ENCODE peak calls at places on chromosomes 2 and 18, in eight cellular contexts. K is GM23248, O is hepatocyte, N is PC-3, M is SK-N-SH, F is OCI-LY7, S is HCT116, C is neural progenitor cell. T is an unnamed sample.

GRCh38 chr18:22964116-22964515 is 31.0 kb downstream of the RBBP8 start:
- DNase-seq in K (no peak), O (no peak), N (no peak), M (no peak), F (no peak), S (no peak), C (no peak), T (no peak)

GRCh38 chr2:157572725-157573124 is 55.9 kb downstream of the ACVR1C start:
- DNase-seq in K (peak), O (no peak), N (peak), M (peak), F (peak), S (peak), C (no peak), T (peak)

GRCh38 chr2:226767056-226767813 is 32.4 kb downstream of the IRS1 start:
- DNase-seq in K (no peak), O (no peak), N (no peak), M (no peak), F (no peak), S (no peak), C (no peak), T (no peak)

GRCh38 chr2:164815071-164815793 is 26.4 kb downstream of the COBLL1 start:
- DNase-seq in K (no peak), O (no peak), N (no peak), M (no peak), F (no peak), S (no peak), C (no peak), T (no peak)

GRCh38 chr2:140892429-140892828 is 1238.4 kb downstream of the LRP1B start:
- DNase-seq in K (no peak), O (no peak), N (peak), M (no peak), F (no peak), S (no peak), C (no peak), T (no peak)

GRCh38 chr2:117958186-117958585 is 55.7 kb downstream of the CCDC93 start:
- DNase-seq in K (peak), O (peak), N (peak), M (no peak), F (no peak), S (no peak), C (no peak), T (no peak)

GRCh38 chr2:113974727-113975126 is 84.8 kb downstream of the ACTR3 start:
- DNase-seq in K (no peak), O (no peak), N (no peak), M (no peak), F (no peak), S (no peak), C (no peak), T (no peak)

GRCh38 chr2:173981520-173981919 is 16.3 kb upstream of the SP3 start:
- DNase-seq in K (no peak), O (no peak), N (no peak), M (no peak), F (no peak), S (no peak), C (no peak), T (no peak)

GRCh38 chr2:198913394-198914152 is 544.2 kb downstream of the SATB2 start:
- DNase-seq in K (peak), O (no peak), N (no peak), M (no peak), F (peak), S (no peak), C (no peak), T (no peak)

GRCh38 chr2:3242747-3243369 is 134.8 kb downstream of the EIPR1 start:
- DNase-seq in K (peak), O (no peak), N (no peak), M (no peak), F (no peak), S (no peak), C (no peak), T (no peak)

GRCh38 chr18:11150271-11150615 is 874 bp upstream of the PIEZO2 start:
- DNase-seq in K (no peak), O (no peak), N (no peak), M (no peak), F (no peak), S (no peak), C (peak), T (peak)

GRCh38 chr2:112881217-112882000 is 29.6 kb upstream of the IL37 start:
- DNase-seq in K (peak), O (no peak), N (peak), M (no peak), F (peak), S (peak), C (no peak), T (no peak)

GRCh38 chr18:44959013-44959412 is 278.3 kb downstream of the SETBP1 start:
- DNase-seq in K (no peak), O (no peak), N (no peak), M (no peak), F (no peak), S (no peak), C (no peak), T (no peak)

GRCh38 chr18:23237524-23238151 is 102.4 kb downstream of the CABLES1 start:
- DNase-seq in K (peak), O (no peak), N (no peak), M (no peak), F (peak), S (no peak), C (peak), T (peak)

GRCh38 chr2:189581354-189582139 is 961 bp upstream of the SLC40A1 start:
- DNase-seq in K (no peak), O (peak), N (peak), M (peak), F (no peak), S (no peak), C (peak), T (peak)

GRCh38 chr2:143581989-143582719 is 452.9 kb downstream of the ARHGAP15 start:
- DNase-seq in K (peak), O (no peak), N (peak), M (no peak), F (no peak), S (no peak), C (peak), T (no peak)

GRCh38 chr2:40455661-40456060 is 3.8 kb upstream of the SLC8A1 start:
- DNase-seq in K (peak), O (no peak), N (peak), M (no peak), F (no peak), S (no peak), C (no peak), T (no peak)

GRCh38 chr18:46067431-46068007 is 4.5 kb downstream of the PSTPIP2 start:
- DNase-seq in K (no peak), O (no peak), N (peak), M (no peak), F (peak), S (peak), C (no peak), T (peak)

GRCh38 chr18:28176933-28177827 is at the start of gene CDH2:
- DNase-seq in K (peak), O (peak), N (peak), M (peak), F (no peak), S (no peak), C (peak), T (peak)

GRCh38 chr2:226660524-226660923 is 139.1 kb downstream of the IRS1 start:
- DNase-seq in K (peak), O (peak), N (peak), M (no peak), F (no peak), S (no peak), C (no peak), T (no peak)

GRCh38 chr2:128577141-128577930 is 258.7 kb upstream of the HS6ST1 start:
- DNase-seq in K (no peak), O (no peak), N (no peak), M (no peak), F (no peak), S (no peak), C (no peak), T (no peak)

GRCh38 chr18:8139971-8140406 is 469.2 kb upstream of the RAB12 start:
- DNase-seq in K (no peak), O (no peak), N (no peak), M (no peak), F (no peak), S (no peak), C (no peak), T (no peak)

GRCh38 chr18:65788373-65788772 is 37.6 kb downstream of the CDH7 start:
- DNase-seq in K (no peak), O (peak), N (peak), M (peak), F (no peak), S (no peak), C (peak), T (no peak)

GRCh38 chr18:70287731-70288130 is 1.1 kb upstream of the SOCS6 start:
- DNase-seq in K (no peak), O (no peak), N (no peak), M (no peak), F (no peak), S (no peak), C (no peak), T (no peak)

GRCh38 chr2:241769819-241770184 is 6.8 kb upstream of the GAL3ST2 start:
- DNase-seq in K (no peak), O (no peak), N (no peak), M (peak), F (no peak), S (no peak), C (no peak), T (no peak)

GRCh38 chr18:23827681-23828080 is 138.4 kb downstream of the LAMA3 start:
- DNase-seq in K (no peak), O (no peak), N (peak), M (no peak), F (no peak), S (no peak), C (no peak), T (no peak)

GRCh38 chr2:129690049-129690448 is 289.4 kb upstream of the RAB6C start:
- DNase-seq in K (no peak), O (no peak), N (no peak), M (no peak), F (no peak), S (no peak), C (no peak), T (no peak)

GRCh38 chr18:36583155-36583745 is 245.6 kb downstream of the TPGS2 start:
- DNase-seq in K (no peak), O (no peak), N (no peak), M (no peak), F (no peak), S (no peak), C (peak), T (peak)

GRCh38 chr2:39845460-39846146 is 66.5 kb upstream of the THUMPD2 start:
- DNase-seq in K (peak), O (no peak), N (peak), M (no peak), F (no peak), S (peak), C (no peak), T (no peak)

GRCh38 chr2:236568068-236568921 is 1.3 kb upstream of the ACKR3 start:
- DNase-seq in K (peak), O (peak), N (no peak), M (peak), F (no peak), S (no peak), C (peak), T (peak)

GRCh38 chr2:159030674-159031380 is 62.4 kb downstream of the TANC1 start:
- DNase-seq in K (peak), O (peak), N (peak), M (peak), F (no peak), S (peak), C (peak), T (peak)

GRCh38 chr2:236767951-236768350 is 198.3 kb downstream of the ACKR3 start:
- DNase-seq in K (no peak), O (no peak), N (no peak), M (no peak), F (no peak), S (no peak), C (no peak), T (no peak)

GRCh38 chr2:100611079-100612029 is 48.6 kb downstream of the PDCL3 start:
- DNase-seq in K (no peak), O (no peak), N (no peak), M (no peak), F (no peak), S (no peak), C (no peak), T (no peak)

GRCh38 chr2:192119536-192119935 is 75.2 kb downstream of the TMEFF2 start:
- DNase-seq in K (no peak), O (no peak), N (no peak), M (no peak), F (no peak), S (no peak), C (no peak), T (no peak)

GRCh38 chr2:120440521-120441350 is 94.8 kb downstream of the INHBB start:
- DNase-seq in K (no peak), O (no peak), N (no peak), M (no peak), F (no peak), S (no peak), C (no peak), T (no peak)

GRCh38 chr2:207914716-207915115 is 110.6 kb downstream of the PLEKHM3 start:
- DNase-seq in K (no peak), O (no peak), N (no peak), M (peak), F (no peak), S (no peak), C (no peak), T (no peak)

GRCh38 chr2:28683100-28683706 is 68.4 kb upstream of the PPP1CB start:
- DNase-seq in K (peak), O (peak), N (peak), M (no peak), F (no peak), S (peak), C (peak), T (peak)

GRCh38 chr2:98412751-98413445 is 31.8 kb upstream of the INPP4A start:
- DNase-seq in K (peak), O (peak), N (peak), M (peak), F (peak), S (peak), C (peak), T (peak)

GRCh38 chr18:78477840-78478239 is 501.8 kb upstream of the SALL3 start:
- DNase-seq in K (no peak), O (peak), N (no peak), M (no peak), F (no peak), S (no peak), C (no peak), T (no peak)

GRCh38 chr2:85785027-85785822 is 31.4 kb downstream of the ATOH8 start:
- DNase-seq in K (peak), O (peak), N (no peak), M (no peak), F (no peak), S (no peak), C (peak), T (no peak)

GRCh38 chr2:197480165-197481036 is 19.2 kb downstream of the HSPD1 start:
- DNase-seq in K (no peak), O (no peak), N (no peak), M (no peak), F (no peak), S (no peak), C (no peak), T (no peak)
- TF ChIP-seq EZH2phosphoT487 in K (no peak), O (no peak), N (no peak), M (no peak), F (no peak), S (no peak), C (no peak), T (no peak)

DNA sequence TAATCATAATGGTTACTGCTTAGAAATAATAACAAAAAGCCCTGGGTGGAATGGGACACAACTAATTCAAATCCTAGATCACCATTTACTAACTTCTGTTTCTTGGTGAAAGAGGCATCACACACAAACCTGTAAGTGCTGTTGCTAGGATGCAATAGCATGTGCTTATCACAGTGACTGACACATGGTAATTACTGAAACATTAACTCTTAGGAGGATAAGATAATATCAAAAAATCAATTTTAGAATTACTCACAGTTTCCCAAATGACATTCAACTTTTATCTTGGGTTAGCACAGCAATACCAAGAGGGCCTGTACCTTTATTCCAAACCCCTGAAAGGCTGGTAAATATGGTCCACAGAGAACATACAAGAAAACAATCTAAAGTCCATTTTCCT is 69.1 kb downstream of the MBOAT2 start:
- DNase-seq in K (no peak), O (no peak), N (no peak), M (no peak), F (no peak), S (no peak), C (no peak), T (no peak)
- TF ChIP-seq EZH2phosphoT487 in K (no peak), O (no peak), N (no peak), M (no peak), F (no peak), S (no peak), C (no peak), T (no peak)

GRCh38 chr2:25617948-25618646 is 55.3 kb downstream of the DTNB start:
- DNase-seq in K (peak), O (peak), N (peak), M (no peak), F (no peak), S (no peak), C (no peak), T (no peak)
- TF ChIP-seq EZH2phosphoT487 in K (no peak), O (no peak), N (no peak), M (no peak), F (no peak), S (no peak), C (no peak), T (no peak)

GRCh38 chr2:126781206-126781605 is 117.5 kb upstream of the TEX51 start:
- DNase-seq in K (no peak), O (no peak), N (no peak), M (no peak), F (no peak), S (no peak), C (no peak), T (no peak)
- TF ChIP-seq EZH2phosphoT487 in K (no peak), O (no peak), N (no peak), M (no peak), F (no peak), S (no peak), C (no peak), T (no peak)

GRCh38 chr2:6074303-6074702 is 382.1 kb downstream of the SOX11 start:
- DNase-seq in K (no peak), O (no peak), N (no peak), M (peak), F (no peak), S (no peak), C (peak), T (no peak)

GRCh38 chr2:6071536-6071935 is 379.4 kb downstream of the SOX11 start:
- DNase-seq in K (no peak), O (no peak), N (no peak), M (peak), F (no peak), S (no peak), C (no peak), T (no peak)

GRCh38 chr2:6077585-6077984 is 385.4 kb downstream of the SOX11 start:
- DNase-seq in K (no peak), O (no peak), N (no peak), M (no peak), F (no peak), S (no peak), C (no peak), T (no peak)

GRCh38 chr2:6072757-6073156 is 380.6 kb downstream of the SOX11 start:
- DNase-seq in K (no peak), O (no peak), N (no peak), M (peak), F (no peak), S (no peak), C (peak), T (no peak)

DNA sequence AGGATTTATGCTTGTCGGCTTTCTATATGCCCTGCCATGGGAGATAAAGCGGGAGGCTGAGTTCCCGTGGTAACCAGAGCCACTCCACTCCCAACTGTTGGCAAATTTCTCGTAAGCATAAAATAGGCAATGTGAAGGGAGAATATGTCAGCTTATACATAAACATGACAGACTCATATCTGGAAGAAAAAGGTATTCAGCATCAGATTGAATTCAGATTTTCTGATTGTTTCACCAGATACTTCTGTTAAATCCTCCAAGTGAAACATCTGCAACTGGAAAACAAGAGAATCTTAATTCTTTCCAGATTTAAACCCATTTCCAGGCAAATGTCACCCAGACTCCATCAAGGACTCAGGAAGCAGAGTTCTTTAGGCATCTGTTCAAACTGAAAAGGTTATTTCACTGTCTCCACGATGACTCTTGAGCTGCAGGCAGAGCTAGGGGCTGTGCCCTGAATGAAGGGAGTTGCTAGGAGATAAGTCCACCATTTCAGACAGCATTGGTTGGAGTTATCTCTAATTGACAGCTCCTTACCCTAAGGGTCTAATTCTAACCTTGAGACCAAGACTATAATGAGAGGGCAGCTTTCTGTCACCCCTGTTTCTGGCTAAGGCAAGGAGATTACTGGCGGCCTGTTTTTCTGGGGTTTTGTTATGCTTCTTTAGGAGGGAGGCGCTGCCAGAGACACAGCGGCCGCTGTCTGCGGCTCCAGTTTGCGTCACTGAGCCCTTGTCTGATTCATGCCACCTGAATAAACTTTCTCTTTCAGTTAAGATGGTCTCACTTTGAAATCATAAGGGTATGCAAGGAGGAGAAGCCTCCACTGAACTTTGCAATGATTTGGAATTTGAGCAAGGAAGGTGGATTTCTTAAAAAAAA is 381.3 kb downstream of the SOX11 start:
- DNase-seq in K (no peak), O (peak), N (no peak), M (peak), F (no peak), S (no peak), C (peak), T (no peak)
- TF ChIP-seq EZH2phosphoT487 in K (no peak), O (no peak), N (no peak), M (no peak), F (no peak), S (no peak), C (no peak), T (no peak)